ENCODE peak calls at places on chromosomes 5 and 9, in five cellular contexts. A is H9, I is endodermal cell, G is EL, S is cerebellar nuclear complex. L is an unnamed sample.

GRCh38 chr9:70318002-70318401 is 59.2 kb downstream of the SMC5 start:
- DNase-seq in S (no peak), A (peak; percentile 36), I (peak; percentile 60), G (no peak), L (no peak)

GRCh38 chr9:91180240-91180929 is 181.3 kb downstream of the AUH start:
- DNase-seq in A (no peak), S (no peak), G (no peak), I (no peak), L (no peak)

GRCh38 chr5:81121836-81122235 is 111.3 kb upstream of the CKMT2 start:
- DNase-seq in S (no peak), A (no peak), I (no peak), G (no peak), L (no peak)

GRCh38 chr9:14395300-14396082 is 81.5 kb upstream of the NFIB start:
- DNase-seq in I (no peak), A (no peak), G (no peak), S (no peak), L (peak; percentile 96)

GRCh38 chr5:58042933-58043606 is 416.8 kb downstream of the PLK2 start:
- DNase-seq in S (no peak), I (peak; percentile 59), A (no peak), G (no peak), L (no peak)

GRCh38 chr9:103319979-103320378 is 324.8 kb downstream of the CYLC2 start:
- DNase-seq in G (no peak), A (no peak), I (no peak), S (no peak), L (no peak)

GRCh38 chr9:14870086-14870485 is 40.1 kb downstream of the FREM1 start:
- DNase-seq in A (no peak), G (no peak), S (no peak), I (no peak), L (no peak)

GRCh38 chr5:163248856-163249255 is 188.5 kb upstream of the CCNG1 start:
- DNase-seq in I (no peak), S (no peak), A (no peak), G (peak; percentile 15), L (no peak)

GRCh38 chr9:120692901-120693573 is 21.2 kb downstream of the MEGF9 start:
- DNase-seq in A (no peak), S (no peak), I (no peak), G (peak; percentile 22), L (no peak)

GRCh38 chr5:79924936-79925893 is 65.8 kb downstream of the MTX3 start:
- DNase-seq in A (peak; percentile 41), G (peak; percentile 18), S (no peak), I (peak; percentile 69), L (no peak)